ENCODE peak calls at places on chromosomes 2 and 18, in four cellular contexts. R, V, A and M are unnamed samples.

GRCh38 chr18:57807336-57808117 is 4.4 kb upstream of the ATP8B1 start:
- DNase-seq in R (no peak), V (no peak), A (no peak), M (no peak)

GRCh38 chr2:238655974-238656722 is 191.7 kb upstream of the TWIST2 start:
- DNase-seq in R (no peak), V (no peak), A (no peak), M (no peak)

GRCh38 chr2:56811401-56811800 is 627.6 kb downstream of the CCDC85A start:
- DNase-seq in R (no peak), V (no peak), A (no peak), M (no peak)

GRCh38 chr18:54254265-54254758 is 15.0 kb upstream of the POLI start:
- DNase-seq in R (no peak), V (no peak), A (no peak), M (no peak)

GRCh38 chr18:12911025-12911927 is 27.2 kb upstream of the PTPN2 start:
- DNase-seq in R (no peak), V (no peak), A (peak), M (no peak)

GRCh38 chr2:199973703-199974102 is 18.3 kb downstream of the MAIP1 start:
- DNase-seq in R (no peak), V (no peak), A (no peak), M (no peak)

GRCh38 chr2:18454692-18455255 is 105.7 kb downstream of the RDH14 start:
- DNase-seq in R (no peak), V (no peak), A (no peak), M (no peak)

GRCh38 chr2:215361876-215362561 is 50.2 kb downstream of the ATIC start:
- DNase-seq in R (no peak), V (no peak), A (no peak), M (no peak)

GRCh38 chr2:149129433-149129832 is 90.9 kb downstream of the LYPD6B start:
- DNase-seq in R (no peak), V (no peak), A (no peak), M (no peak)

GRCh38 chr18:23578067-23578705 is 8.1 kb downstream of the NPC1 start:
- DNase-seq in R (no peak), V (no peak), A (no peak), M (no peak)

GRCh38 chr2:47015730-47016129 is 100.1 kb upstream of the MCFD2 start:
- DNase-seq in R (no peak), V (no peak), A (no peak), M (no peak)

GRCh38 chr2:47016172-47016913 is 100.7 kb upstream of the MCFD2 start:
- DNase-seq in R (peak), V (no peak), A (no peak), M (no peak)

GRCh38 chr2:47014564-47015051 is 99.0 kb upstream of the MCFD2 start:
- DNase-seq in R (no peak), V (no peak), A (no peak), M (no peak)

GRCh38 chr2:47013383-47013782 is 97.8 kb upstream of the MCFD2 start:
- DNase-seq in R (no peak), V (no peak), A (no peak), M (no peak)

DNA sequence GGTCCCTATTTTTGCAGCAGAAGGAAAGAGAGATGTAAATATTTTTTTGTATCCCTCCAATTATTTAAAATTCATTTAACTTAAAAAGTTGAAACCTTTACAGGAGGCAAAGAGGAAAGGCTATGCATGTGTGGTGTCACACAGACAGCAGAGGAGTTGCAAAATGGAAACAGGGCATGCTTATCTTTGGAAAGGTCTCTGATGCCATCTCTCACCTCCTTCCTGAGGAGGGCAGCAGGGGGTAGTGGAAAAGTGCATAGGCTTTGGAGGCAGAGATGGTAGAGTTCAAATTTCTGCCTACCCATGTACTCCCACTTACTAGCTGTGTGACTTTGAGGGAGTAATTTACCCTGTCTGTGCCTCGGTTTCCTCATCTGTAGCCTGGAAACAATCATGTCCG is 99.6 kb upstream of the MCFD2 start:
- DNase-seq in R (no peak), V (no peak), A (no peak), M (no peak)
- TF ChIP-seq CTCF in R (no peak), V (no peak), A (no peak), M (peak)

GRCh38 chr2:7658486-7658885 is 741.3 kb downstream of the RNF144A start:
- DNase-seq in R (no peak), V (no peak), A (no peak), M (no peak)
- TF ChIP-seq CTCF in R (no peak), V (no peak), A (no peak), M (no peak)

GRCh38 chr2:30417253-30417652 is 29.8 kb upstream of the LCLAT1 start:
- DNase-seq in R (peak), V (no peak), A (no peak), M (no peak)

GRCh38 chr2:30408961-30409387 is 38.1 kb upstream of the LCLAT1 start:
- DNase-seq in R (no peak), V (no peak), A (no peak), M (no peak)

GRCh38 chr2:30410217-30410616 is 36.8 kb upstream of the LCLAT1 start:
- DNase-seq in R (no peak), V (no peak), A (no peak), M (no peak)

GRCh38 chr2:30414951-30415350 is 32.1 kb upstream of the LCLAT1 start:
- DNase-seq in R (no peak), V (no peak), A (no peak), M (no peak)

DNA sequence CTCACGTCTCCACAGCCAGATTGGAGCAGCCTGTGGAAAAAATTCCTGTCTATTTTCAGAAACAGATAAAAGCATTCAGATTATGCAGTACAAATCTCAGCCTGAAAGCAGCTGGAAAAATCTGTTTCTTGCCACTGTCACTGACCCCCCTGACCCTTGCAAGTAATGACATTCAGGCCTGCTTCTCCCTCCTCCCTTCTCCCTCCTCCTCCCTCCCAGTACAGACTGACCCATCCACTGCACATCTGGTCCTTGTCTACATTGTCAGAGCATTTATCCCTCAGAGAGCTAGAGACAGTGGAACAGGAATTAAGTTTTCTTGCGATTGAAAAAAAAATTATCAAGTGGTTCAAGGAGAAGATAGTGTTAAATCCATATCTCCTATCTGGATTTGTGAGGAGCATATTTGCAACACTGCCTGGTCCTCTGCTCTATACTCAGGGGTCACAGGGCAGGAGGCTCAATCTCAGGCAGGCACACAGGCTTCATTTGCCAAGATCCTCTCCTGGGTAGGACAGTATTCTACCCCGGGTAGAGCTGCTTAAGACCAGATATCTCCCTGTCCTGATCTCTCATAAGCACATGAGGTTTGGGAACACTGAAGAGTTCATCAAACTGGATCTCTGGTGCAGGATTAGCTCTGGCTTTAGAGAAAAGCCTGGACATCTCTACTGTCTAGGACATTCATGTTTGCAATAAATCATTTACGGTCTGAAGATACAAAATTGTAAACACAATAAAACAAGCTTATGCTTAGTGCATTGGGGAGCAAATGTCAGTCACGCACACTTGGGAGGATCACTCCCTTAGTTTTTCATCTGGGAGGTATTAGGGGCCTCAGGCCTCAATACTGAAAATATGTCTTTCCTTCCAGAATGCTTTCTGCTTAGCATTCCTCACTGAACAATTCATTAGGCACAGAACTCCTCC is 34.4 kb upstream of the LCLAT1 start:
- DNase-seq in R (no peak), V (no peak), A (no peak), M (no peak)
- TF ChIP-seq CTCF in R (no peak), V (no peak), A (no peak), M (no peak)

GRCh38 chr2:164009801-164010337 is 274.1 kb upstream of the FIGN start:
- DNase-seq in R (no peak), V (no peak), A (no peak), M (no peak)
- TF ChIP-seq CTCF in R (no peak), V (no peak), A (no peak), M (no peak)

GRCh38 chr18:11736656-11737055 is 47.6 kb downstream of the GNAL start:
- DNase-seq in R (no peak), V (no peak), A (no peak), M (no peak)

GRCh38 chr18:11739893-11740292 is 50.8 kb downstream of the GNAL start:
- DNase-seq in R (no peak), V (no peak), A (no peak), M (no peak)

GRCh38 chr18:11747286-11747685 is 58.2 kb downstream of the GNAL start:
- DNase-seq in R (no peak), V (no peak), A (no peak), M (no peak)

DNA sequence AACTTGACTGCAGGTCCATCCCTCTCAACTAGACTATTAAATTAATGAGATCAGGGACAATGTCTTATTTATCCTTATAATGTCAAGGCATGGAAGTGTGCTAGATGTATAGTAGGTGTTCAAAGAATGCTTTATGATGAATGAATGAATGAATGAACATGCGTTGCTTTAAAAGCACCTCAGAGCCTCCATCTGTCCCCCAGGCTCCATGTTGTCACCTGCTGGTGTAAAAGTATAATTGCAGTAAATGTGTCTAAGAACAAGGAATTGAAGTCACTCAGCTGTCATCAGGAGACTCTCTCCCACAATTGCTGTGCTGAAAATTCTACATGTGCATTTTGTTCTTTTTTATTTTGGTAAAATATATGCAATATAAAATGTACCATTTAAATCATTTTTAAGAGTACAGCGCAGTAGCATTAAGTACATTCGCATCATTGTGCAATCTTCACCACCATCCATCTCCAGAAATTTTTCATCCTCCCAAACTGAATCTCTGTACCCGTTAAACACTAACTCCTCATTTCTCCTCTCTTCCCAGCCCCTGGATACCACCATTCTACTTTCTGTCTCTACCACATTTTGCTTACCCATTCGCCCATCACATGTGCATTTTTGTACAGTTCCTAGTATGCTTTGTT is 52.6 kb downstream of the GNAL start:
- DNase-seq in R (no peak), V (no peak), A (peak), M (no peak)
- TF ChIP-seq CTCF in R (peak), V (peak), A (no peak), M (peak)

GRCh38 chr2:207487650-207488315 is 42.0 kb upstream of the CREB1 start:
- DNase-seq in R (no peak), V (no peak), A (no peak), M (no peak)
- TF ChIP-seq CTCF in R (no peak), V (no peak), A (no peak), M (no peak)

GRCh38 chr2:235504459-235505200 is 10.8 kb downstream of the AGAP1 start:
- DNase-seq in R (no peak), V (no peak), A (no peak), M (no peak)
- TF ChIP-seq CTCF in R (no peak), V (no peak), A (no peak), M (peak)

GRCh38 chr18:36419913-36420531 is 122.5 kb downstream of the FHOD3 start:
- DNase-seq in R (no peak), V (no peak), A (no peak), M (no peak)
- TF ChIP-seq CTCF in R (no peak), V (no peak), A (no peak), M (peak)

GRCh38 chr2:99085400-99085799 is 56.1 kb upstream of the C2orf15 start:
- DNase-seq in R (no peak), V (no peak), A (no peak), M (no peak)
- TF ChIP-seq CTCF in R (peak), V (no peak), A (peak), M (no peak)